ENCODE peak calls at places on chromosomes 16 and 17, in ten cellular contexts. E is AG04450, Q is iPS DF 6.9, K is heart left ventricle, O is transverse colon, R is neural progenitor cell, S is A549, A is psoas muscle, U is esophagus squamous epithelium, N is uterus. V is an unnamed sample.

GRCh38 chr16:56190903-56191806 is at the start of gene GNAO1:
- DNase-seq in O (peak; percentile 56), N (peak; percentile 64), K (peak; percentile 82), A (peak; percentile 74), S (peak; percentile 47), R (peak; percentile 93), U (no peak), Q (no peak), E (no peak), V (peak; percentile 42)

GRCh38 chr16:70800798-70801480 is at the start of gene VAC14:
- DNase-seq in A (peak; percentile 89), N (peak; percentile 91), R (peak; percentile 96), S (peak; percentile 92), Q (peak; percentile 89), O (peak; percentile 98), K (peak; percentile 89), U (peak; percentile 58), E (peak; percentile 43), V (peak; percentile 93)

GRCh38 chr17:12580640-12581039 is 85.0 kb upstream of the MYOCD start:
- DNase-seq in O (no peak), R (no peak), K (no peak), A (no peak), E (no peak), N (no peak), U (no peak), S (no peak), Q (no peak), V (no peak)

GRCh38 chr16:53055603-53056527 is 1.1 kb downstream of the CHD9 start:
- DNase-seq in A (no peak), R (peak; percentile 47), E (peak; percentile 21), N (peak; percentile 48), Q (no peak), O (peak; percentile 64), U (no peak), K (peak; percentile 50), S (peak; percentile 51), V (peak; percentile 47)

GRCh38 chr17:63993368-63993990 is 4.7 kb upstream of the PRR29 start:
- DNase-seq in O (no peak), U (no peak), E (no peak), A (no peak), N (no peak), Q (no peak), S (no peak), K (no peak), R (peak; percentile 1), V (no peak)

GRCh38 chr17:38560503-38561318 is 45.0 kb downstream of the SRCIN1 start:
- DNase-seq in O (no peak), K (no peak), Q (no peak), E (no peak), R (peak; percentile 66), U (no peak), S (no peak), N (no peak), A (no peak), V (peak; percentile 14)

GRCh38 chr16:88628512-88628974 is 9.8 kb upstream of the IL17C start:
- DNase-seq in O (no peak), N (no peak), S (peak; percentile 54), R (peak; percentile 72), U (no peak), Q (peak; percentile 79), K (peak; percentile 86), A (no peak), E (no peak), V (no peak)

GRCh38 chr17:15091825-15092224 is 173.3 kb downstream of the PMP22 start:
- DNase-seq in U (no peak), N (no peak), A (no peak), Q (no peak), R (peak; percentile 37), O (no peak), E (no peak), K (no peak), S (peak; percentile 26), V (peak; percentile 14)

GRCh38 chr17:67276075-67276474 is 31.1 kb upstream of the HELZ start:
- DNase-seq in N (no peak), E (no peak), U (no peak), K (no peak), R (peak; percentile 11), S (peak; percentile 61), O (no peak), A (no peak), Q (no peak), V (no peak)

GRCh38 chr16:88393034-88393433 is 10.3 kb downstream of the ZNF469 start:
- DNase-seq in E (no peak), K (peak; percentile 74), Q (no peak), A (peak; percentile 69), N (no peak), O (no peak), R (no peak), U (no peak), S (no peak), V (no peak)

GRCh38 chr16:88880226-88881051 is 14.0 kb upstream of the PABPN1L start:
- DNase-seq in U (no peak), A (no peak), E (no peak), R (peak; percentile 40), S (no peak), N (no peak), K (no peak), O (no peak), Q (no peak), V (no peak)

GRCh38 chr17:19311421-19312215 is 50.9 kb downstream of the B9D1 start:
- DNase-seq in S (no peak), U (no peak), A (no peak), O (no peak), R (no peak), E (no peak), Q (no peak), N (no peak), K (no peak), V (no peak)

GRCh38 chr17:73936908-73937627 is 266.4 kb upstream of the RPL38 start:
- DNase-seq in O (no peak), N (no peak), R (no peak), S (no peak), Q (no peak), U (no peak), K (no peak), E (no peak), A (no peak), V (no peak)

GRCh38 chr17:47717845-47718621 is 15.0 kb upstream of the TBX21 start:
- DNase-seq in E (no peak), R (no peak), U (no peak), Q (no peak), N (no peak), K (no peak), A (no peak), O (no peak), S (no peak), V (no peak)

GRCh38 chr17:49548506-49549310 is 27.0 kb upstream of the NXPH3 start:
- DNase-seq in S (peak; percentile 66), U (no peak), K (no peak), A (no peak), N (no peak), Q (no peak), E (no peak), O (no peak), R (peak; percentile 73), V (peak; percentile 51)

GRCh38 chr17:80798595-80799552 is 192.8 kb upstream of the CHMP6 start:
- DNase-seq in K (no peak), Q (no peak), S (no peak), U (no peak), E (no peak), O (no peak), N (no peak), A (no peak), R (no peak), V (no peak)
- H3K27ac ChIP-seq in K (no peak overlapping the region), Q (no peak overlapping the region), S (no peak overlapping the region), U (no peak overlapping the region), E (no peak overlapping the region), O (no peak overlapping the region), N (no peak overlapping the region), A (no peak overlapping the region), R (no peak overlapping the region), V (no peak overlapping the region)

GRCh38 chr16:68290455-68290854 is 20.3 kb downstream of the SLC7A6OS start:
- DNase-seq in A (no peak), N (no peak), O (no peak), K (no peak), S (no peak), U (no peak), R (no peak), E (no peak), Q (no peak), V (no peak)

GRCh38 chr16:68288252-68288650 is 22.5 kb downstream of the SLC7A6OS start:
- DNase-seq in K (no peak), R (no peak), Q (no peak), O (no peak), N (no peak), E (no peak), S (no peak), A (no peak), U (no peak), V (no peak)

GRCh38 chr16:68287276-68288251 is 23.2 kb downstream of the SLC7A6OS start:
- DNase-seq in N (peak; percentile 48), R (no peak), E (no peak), K (peak; percentile 89), Q (no peak), O (no peak), A (peak; percentile 91), U (no peak), S (peak; percentile 27), V (peak; percentile 80)

GRCh38 chr16:68289621-68290329 is 21.0 kb downstream of the SLC7A6OS start:
- DNase-seq in S (no peak), A (no peak), N (no peak), U (no peak), K (no peak), O (no peak), R (no peak), Q (no peak), E (no peak), V (no peak)

DNA sequence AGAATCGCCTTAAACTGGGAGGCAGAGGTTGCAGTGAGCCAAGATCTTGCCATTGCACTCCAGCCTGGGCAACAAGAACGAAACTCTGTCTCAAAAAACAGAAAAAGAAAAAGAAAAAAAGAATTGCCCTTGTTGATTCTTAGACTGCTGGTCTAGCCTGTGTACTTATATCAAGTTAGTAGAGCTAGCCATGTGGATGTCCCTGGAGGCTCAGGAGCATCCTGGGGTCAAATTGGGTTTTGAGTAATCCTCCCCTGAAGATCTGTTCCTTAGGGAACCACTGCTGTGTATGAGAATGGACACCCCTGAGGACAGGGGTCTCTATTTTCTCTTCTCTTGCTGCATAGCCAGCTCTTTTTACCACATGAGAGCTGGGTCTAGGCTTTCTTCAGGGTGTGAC is 21.5 kb downstream of the SLC7A6OS start:
- DNase-seq in N (no peak), K (no peak), E (no peak), Q (no peak), A (no peak), R (no peak), O (no peak), U (no peak), S (no peak), V (no peak)
- H3K9me3 ChIP-seq in N (no peaks in the 10 kb centered on the region), K (no peaks in the 10 kb centered on the region), E (no peaks in the 10 kb centered on the region), Q (no peaks in the 10 kb centered on the region), A (no peaks in the 10 kb centered on the region), R (no peaks in the 10 kb centered on the region), O (no peaks in the 10 kb centered on the region), U (no peaks in the 10 kb centered on the region), S (no peaks in the 10 kb centered on the region), V (no peaks in the 10 kb centered on the region)

GRCh38 chr17:81481815-81482505 is 30.6 kb downstream of the ACTG1 start:
- DNase-seq in E (no peak), S (no peak), N (no peak), Q (no peak), U (no peak), R (no peak), K (no peak), A (no peak), O (no peak), V (no peak)
- H3K27ac ChIP-seq in E (no peak overlapping the region), S (peak overlapping the region; percentile 45), N (no peak overlapping the region), Q (no peak overlapping the region), U (no peak overlapping the region), R (no peak overlapping the region), K (peak overlapping the region; percentile 51), A (peak overlapping the region; percentile 64), O (no peak overlapping the region), V (no peak overlapping the region)

GRCh38 chr17:79281803-79282202 is 207.2 kb downstream of the ENGASE start:
- DNase-seq in R (no peak), E (no peak), O (no peak), N (no peak), K (no peak), S (no peak), A (no peak), Q (no peak), U (no peak), V (no peak)
- H3K9me3 ChIP-seq in R (no peaks in the 10 kb centered on the region), E (no peaks in the 10 kb centered on the region), O (no peaks in the 10 kb centered on the region), N (no peaks in the 10 kb centered on the region), K (no peaks in the 10 kb centered on the region), S (no peaks in the 10 kb centered on the region), A (no peaks in the 10 kb centered on the region), Q (no peaks in the 10 kb centered on the region), U (no peaks in the 10 kb centered on the region), V (no peaks in the 10 kb centered on the region)